ENCODE peak calls at places on chromosomes 2 and 18, in eight cellular contexts. X is neural progenitor cell, C is fibroblast of the aortic adventitia, J is fibroblast of mammary gland, E is dorsolateral prefrontal cortex, R is astrocyte, A is AG09309, Q is A549. O is an unnamed sample.
A peak's percentile ranks its signal among the peaks of the same experiment; 100 is the strongest.

GRCh38 chr2:107556038-107556627 is 270.6 kb upstream of the RGPD4 start:
- DNase-seq in J (no peak), Q (no peak), C (no peak), A (no peak), X (no peak), R (no peak), E (no peak), O (no peak)

GRCh38 chr18:72174972-72175649 is 369.0 kb downstream of the CBLN2 start:
- DNase-seq in E (no peak), R (no peak), A (peak; percentile 46), J (peak; percentile 82), C (no peak), Q (no peak), X (no peak), O (no peak)

GRCh38 chr2:692349-692748 is 15.1 kb upstream of the TMEM18 start:
- DNase-seq in Q (no peak), R (no peak), A (no peak), J (no peak), X (no peak), C (no peak), E (no peak), O (no peak)

GRCh38 chr2:120857422-120857821 is 121.8 kb downstream of the GLI2 start:
- DNase-seq in R (no peak), J (no peak), Q (no peak), X (no peak), C (no peak), A (no peak), E (no peak), O (no peak)

GRCh38 chr2:101630224-101630949 is 67.1 kb upstream of the MAP4K4 start:
- DNase-seq in J (no peak), R (no peak), X (no peak), Q (no peak), E (no peak), A (no peak), C (no peak), O (no peak)

GRCh38 chr2:33051586-33052385 is 105.0 kb downstream of the LTBP1 start:
- DNase-seq in E (no peak), A (peak; percentile 98), C (peak; percentile 88), X (no peak), Q (peak; percentile 66), R (peak; percentile 52), J (peak; percentile 95), O (no peak)

GRCh38 chr2:211901226-211901625 is 637.4 kb downstream of the ERBB4 start:
- DNase-seq in E (no peak), J (no peak), X (no peak), C (no peak), Q (no peak), A (no peak), R (no peak), O (no peak)

GRCh38 chr2:120403676-120404075 is 57.7 kb downstream of the INHBB start:
- DNase-seq in C (no peak), Q (no peak), J (no peak), R (no peak), A (no peak), X (no peak), E (no peak), O (no peak)

GRCh38 chr18:31197676-31198075 is 35.0 kb upstream of the DSC1 start:
- DNase-seq in A (no peak), R (peak; percentile 23), Q (peak; percentile 4), C (no peak), E (no peak), X (no peak), J (no peak), O (no peak)

GRCh38 chr18:43534511-43534910 is 257.2 kb upstream of the SYT4 start:
- DNase-seq in J (peak; percentile 37), R (peak; percentile 8), E (no peak), X (no peak), A (no peak), C (no peak), Q (no peak), O (no peak)

GRCh38 chr2:135647836-135648579 is 93.6 kb upstream of the UBXN4 start:
- DNase-seq in A (no peak), X (no peak), R (peak; percentile 29), C (no peak), Q (no peak), E (no peak), J (no peak), O (no peak)

GRCh38 chr2:241565413-241565812 is 6.9 kb downstream of the BOK start:
- DNase-seq in E (no peak), R (no peak), X (no peak), Q (no peak), A (no peak), J (no peak), C (no peak), O (no peak)

GRCh38 chr2:51084750-51085149 is 52.8 kb upstream of the NRXN1 start:
- DNase-seq in A (no peak), C (no peak), Q (no peak), E (no peak), J (no peak), X (peak; percentile 7), R (no peak), O (no peak)

GRCh38 chr18:7288544-7288943 is 57.7 kb downstream of the LRRC30 start:
- DNase-seq in A (no peak), Q (no peak), E (no peak), R (no peak), J (no peak), C (no peak), X (no peak), O (no peak)

GRCh38 chr2:203869610-203870042 is 2.1 kb downstream of the CTLA4 start:
- DNase-seq in Q (no peak), J (no peak), A (no peak), C (no peak), X (no peak), R (no peak), E (no peak), O (no peak)

GRCh38 chr2:98487806-98488189 is 43.1 kb downstream of the INPP4A start:
- DNase-seq in R (no peak), E (no peak), J (peak; percentile 42), X (peak; percentile 31), C (no peak), Q (peak; percentile 59), A (no peak), O (no peak)

GRCh38 chr2:38233231-38233983 is 143.7 kb downstream of the ATL2 start:
- DNase-seq in E (no peak), J (peak; percentile 94), Q (no peak), C (peak; percentile 91), R (peak; percentile 80), X (no peak), A (peak; percentile 68), O (no peak)

GRCh38 chr2:202989749-202990148 is 24.9 kb upstream of the NBEAL1 start:
- DNase-seq in Q (no peak), J (no peak), R (no peak), C (no peak), E (no peak), A (no peak), X (no peak), O (no peak)

GRCh38 chr18:67862069-67862468 is 345.5 kb upstream of the DSEL start:
- DNase-seq in A (peak; percentile 14), X (no peak), Q (no peak), E (no peak), J (no peak), C (peak; percentile 55), R (peak; percentile 48), O (peak; percentile 13)
- H3K4me3 ChIP-seq in A (no peak overlapping the region), X (no peak overlapping the region), Q (no peak overlapping the region), E (no peak overlapping the region), J (no peak overlapping the region), C (no peak overlapping the region), R (no peak overlapping the region), O (no peak overlapping the region)

GRCh38 chr2:215826376-215826775 is 187.0 kb downstream of the MREG start:
- DNase-seq in R (no peak), E (no peak), J (no peak), C (peak; percentile 19), Q (no peak), A (no peak), X (no peak), O (no peak)

GRCh38 chr2:215829261-215829660 is 184.1 kb downstream of the MREG start:
- DNase-seq in A (no peak), E (no peak), J (no peak), C (no peak), X (no peak), Q (no peak), R (no peak), O (no peak)

GRCh38 chr2:215830313-215830712 is 183.0 kb downstream of the MREG start:
- DNase-seq in E (no peak), X (no peak), R (peak; percentile 80), C (peak; percentile 95), Q (no peak), A (no peak), J (peak; percentile 96), O (no peak)

GRCh38 chr2:215826838-215827441 is 186.4 kb downstream of the MREG start:
- DNase-seq in X (no peak), J (peak; percentile 53), C (peak; percentile 74), A (no peak), E (no peak), R (peak; percentile 46), Q (peak; percentile 11), O (no peak)

DNA sequence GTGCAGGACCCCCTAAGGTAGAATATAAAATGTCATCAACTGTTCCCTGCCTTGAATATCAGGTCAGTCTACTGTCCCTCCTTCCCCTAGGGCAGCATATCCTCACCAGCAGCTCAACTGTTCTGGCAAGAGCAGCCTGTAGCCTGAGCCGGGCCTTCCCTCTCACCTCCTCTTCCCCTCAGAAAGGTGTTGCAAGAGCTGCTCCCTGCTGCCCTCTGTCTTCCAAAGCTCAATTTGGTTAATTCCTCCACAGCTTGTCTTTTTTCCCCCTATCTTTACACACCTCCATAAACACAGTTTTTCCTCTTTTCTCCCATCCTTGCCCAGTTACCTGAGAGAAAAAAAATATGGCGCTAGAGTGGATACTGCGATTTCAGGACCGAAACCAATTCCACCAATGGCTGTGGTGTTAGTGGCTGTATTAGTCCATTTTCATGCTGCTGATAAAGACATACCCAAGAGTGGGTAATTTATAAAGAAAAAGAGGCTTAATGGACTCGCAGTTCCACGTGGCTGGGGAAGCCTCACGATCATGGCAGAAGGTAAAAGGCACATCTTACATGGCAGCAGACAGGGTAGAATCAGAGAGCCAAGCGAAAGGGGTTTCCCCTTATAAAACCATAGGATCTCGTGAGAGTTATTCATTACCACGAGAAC is 184.7 kb downstream of the MREG start:
- DNase-seq in E (no peak), R (peak; percentile 44), A (no peak), C (peak; percentile 76), Q (peak; percentile 46), X (peak; percentile 79), J (peak; percentile 82), O (no peak)
- TF ChIP-seq CTCF in E (peak; percentile 37), R (peak; percentile 52), A (peak; percentile 67), C (peak; percentile 68), Q (peak; percentile 54), X (peak; percentile 78), J (peak; percentile 80), O (peak; percentile 79)

DNA sequence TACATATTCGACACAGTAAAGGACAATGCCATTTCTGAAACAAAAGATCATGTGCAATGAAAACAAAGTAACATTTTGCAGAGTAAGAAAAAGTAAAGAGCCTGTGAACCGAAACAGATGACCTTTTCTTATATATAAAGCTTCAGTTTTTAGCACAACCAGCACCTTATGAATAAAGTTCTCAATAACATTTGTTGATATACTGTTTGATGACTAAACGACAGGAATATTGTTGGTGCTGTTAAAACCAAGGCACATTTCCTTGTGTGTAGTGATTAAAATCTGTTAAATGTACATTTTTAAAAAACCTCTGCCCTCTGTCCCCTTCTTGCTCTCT is 1.4 kb downstream of the PELI1 start:
- DNase-seq in C (peak; percentile 37), A (no peak), E (no peak), R (no peak), J (peak; percentile 18), X (no peak), Q (no peak), O (no peak)
- H3K4me3 ChIP-seq in C (peak overlapping the region; percentile 82), A (peak overlapping the region; percentile 72), E (peak overlapping the region; percentile 94), R (peak overlapping the region; percentile 85), J (peak overlapping the region; percentile 88), X (peak overlapping the region; percentile 93), Q (peak overlapping the region; percentile 81), O (peak overlapping the region; percentile 86)

GRCh38 chr18:66548747-66549146 is 55.1 kb downstream of the CDH19 start:
- DNase-seq in C (no peak), Q (no peak), A (no peak), R (no peak), J (no peak), E (no peak), X (peak; percentile 70), O (no peak)
- TF ChIP-seq CTCF in C (no peak), Q (no peak), A (no peak), R (no peak), J (no peak), E (peak; percentile 26), X (peak; percentile 76), O (no peak)

O was measured in retinal pigment epithelial cell.